ENCODE peak calls at places on chromosomes 11 and 22, in six cellular contexts. One of them, this sample, is unnamed.

GRCh38 chr22:39343259-39344045 is 6.3 kb upstream of the SYNGR1 start:
- DNase-seq in IMR-90: peak
- DNase-seq in heart left ventricle: peak
- DNase-seq in left ventricle myocardium inferior: peak
- DNase-seq in tibial artery: peak
- DNase-seq in cardiac muscle cell: peak
- DNase-seq in this sample: peak

GRCh38 chr22:37186228-37186996 is 1.6 kb downstream of the C1QTNF6 start:
- DNase-seq in cardiac muscle cell: peak
- DNase-seq in left ventricle myocardium inferior: peak
- DNase-seq in heart left ventricle: peak
- DNase-seq in IMR-90: peak
- DNase-seq in tibial artery: no peak
- DNase-seq in this sample: no peak

GRCh38 chr22:49922926-49923325 is 4.5 kb downstream of the CRELD2 start:
- DNase-seq in IMR-90: no peak
- DNase-seq in left ventricle myocardium inferior: no peak
- DNase-seq in tibial artery: no peak
- DNase-seq in heart left ventricle: no peak
- DNase-seq in cardiac muscle cell: no peak
- DNase-seq in this sample: no peak

GRCh38 chr11:111603633-111604130 is 1.4 kb downstream of the SIK2 start:
- DNase-seq in heart left ventricle: no peak
- DNase-seq in tibial artery: no peak
- DNase-seq in left ventricle myocardium inferior: no peak
- DNase-seq in IMR-90: no peak
- DNase-seq in cardiac muscle cell: no peak
- DNase-seq in this sample: no peak

GRCh38 chr11:14414470-14415461 is 55.8 kb upstream of the RRAS2 start:
- DNase-seq in heart left ventricle: no peak
- DNase-seq in IMR-90: peak
- DNase-seq in tibial artery: no peak
- DNase-seq in left ventricle myocardium inferior: no peak
- DNase-seq in cardiac muscle cell: no peak
- DNase-seq in this sample: no peak

GRCh38 chr11:122342089-122342749 is 226.2 kb upstream of the BLID start:
- DNase-seq in cardiac muscle cell: no peak
- DNase-seq in IMR-90: peak
- DNase-seq in left ventricle myocardium inferior: no peak
- DNase-seq in heart left ventricle: no peak
- DNase-seq in tibial artery: no peak
- DNase-seq in this sample: no peak

GRCh38 chr11:46541593-46542371 is 52.0 kb downstream of the AMBRA1 start:
- DNase-seq in IMR-90: no peak
- DNase-seq in cardiac muscle cell: no peak
- DNase-seq in left ventricle myocardium inferior: peak
- DNase-seq in tibial artery: no peak
- DNase-seq in heart left ventricle: peak
- DNase-seq in this sample: peak

GRCh38 chr11:66288138-66288865 is 641 bp downstream of the YIF1A start:
- DNase-seq in tibial artery: no peak
- DNase-seq in cardiac muscle cell: no peak
- DNase-seq in left ventricle myocardium inferior: peak
- DNase-seq in heart left ventricle: no peak
- DNase-seq in IMR-90: no peak
- DNase-seq in this sample: no peak

GRCh38 chr11:2991477-2992233 is 474 bp downstream of the NAP1L4 start:
- DNase-seq in heart left ventricle: peak
- DNase-seq in cardiac muscle cell: peak
- DNase-seq in left ventricle myocardium inferior: no peak
- DNase-seq in IMR-90: peak
- DNase-seq in tibial artery: no peak
- DNase-seq in this sample: no peak

GRCh38 chr11:8090756-8091155 is 9.7 kb downstream of the TUB start:
- DNase-seq in tibial artery: peak
- DNase-seq in left ventricle myocardium inferior: no peak
- DNase-seq in IMR-90: no peak
- DNase-seq in heart left ventricle: no peak
- DNase-seq in cardiac muscle cell: peak
- DNase-seq in this sample: no peak

GRCh38 chr11:7643323-7643722 is 30.0 kb downstream of the CYB5R2 start:
- DNase-seq in heart left ventricle: no peak
- DNase-seq in tibial artery: no peak
- DNase-seq in cardiac muscle cell: no peak
- DNase-seq in left ventricle myocardium inferior: no peak
- DNase-seq in IMR-90: no peak
- DNase-seq in this sample: no peak

GRCh38 chr11:128502736-128503135 is 84.6 kb downstream of the ETS1 start:
- DNase-seq in cardiac muscle cell: no peak
- DNase-seq in left ventricle myocardium inferior: no peak
- DNase-seq in IMR-90: peak
- DNase-seq in tibial artery: no peak
- DNase-seq in heart left ventricle: no peak
- DNase-seq in this sample: no peak

GRCh38 chr11:278001-278951 is at the start of gene NLRP6:
- DNase-seq in heart left ventricle: no peak
- DNase-seq in IMR-90: no peak
- DNase-seq in left ventricle myocardium inferior: no peak
- DNase-seq in cardiac muscle cell: no peak
- DNase-seq in tibial artery: no peak
- DNase-seq in this sample: peak

GRCh38 chr11:117488996-117489952 is 161.6 kb downstream of the CEP164 start:
- DNase-seq in heart left ventricle: peak
- DNase-seq in tibial artery: no peak
- DNase-seq in cardiac muscle cell: no peak
- DNase-seq in IMR-90: no peak
- DNase-seq in left ventricle myocardium inferior: no peak
- DNase-seq in this sample: no peak

GRCh38 chr22:49881856-49882255 is 28.2 kb downstream of the ZBED4 start:
- DNase-seq in heart left ventricle: no peak
- DNase-seq in cardiac muscle cell: no peak
- DNase-seq in IMR-90: no peak
- DNase-seq in left ventricle myocardium inferior: no peak
- DNase-seq in tibial artery: no peak
- DNase-seq in this sample: no peak

GRCh38 chr22:42983470-42983869 is 31.5 kb downstream of the PACSIN2 start:
- DNase-seq in tibial artery: no peak
- DNase-seq in cardiac muscle cell: no peak
- DNase-seq in IMR-90: no peak
- DNase-seq in heart left ventricle: no peak
- DNase-seq in left ventricle myocardium inferior: no peak
- DNase-seq in this sample: no peak

GRCh38 chr11:74896311-74896710 is 52.6 kb downstream of the XRRA1 start:
- DNase-seq in IMR-90: no peak
- DNase-seq in tibial artery: no peak
- DNase-seq in heart left ventricle: peak
- DNase-seq in cardiac muscle cell: no peak
- DNase-seq in left ventricle myocardium inferior: no peak
- DNase-seq in this sample: no peak

GRCh38 chr22:38740754-38741153 is 15.0 kb downstream of the SUN2 start:
- DNase-seq in heart left ventricle: peak
- DNase-seq in cardiac muscle cell: no peak
- DNase-seq in IMR-90: no peak
- DNase-seq in tibial artery: no peak
- DNase-seq in left ventricle myocardium inferior: no peak
- DNase-seq in this sample: no peak

GRCh38 chr11:87359401-87359800 is 321.7 kb downstream of the TMEM135 start:
- DNase-seq in tibial artery: no peak
- DNase-seq in left ventricle myocardium inferior: no peak
- DNase-seq in IMR-90: no peak
- DNase-seq in heart left ventricle: no peak
- DNase-seq in cardiac muscle cell: no peak
- DNase-seq in this sample: no peak

GRCh38 chr22:20494978-20495860 is at the start of gene KLHL22:
- DNase-seq in heart left ventricle: peak
- DNase-seq in IMR-90: peak
- DNase-seq in left ventricle myocardium inferior: no peak
- DNase-seq in tibial artery: peak
- DNase-seq in cardiac muscle cell: peak
- DNase-seq in this sample: peak

GRCh38 chr11:130763087-130763980 is 152.9 kb downstream of the SNX19 start:
- DNase-seq in tibial artery: no peak
- DNase-seq in left ventricle myocardium inferior: no peak
- DNase-seq in IMR-90: peak
- DNase-seq in cardiac muscle cell: no peak
- DNase-seq in heart left ventricle: no peak
- DNase-seq in this sample: no peak

GRCh38 chr22:37256075-37256726 is 12.1 kb upstream of the RAC2 start:
- DNase-seq in IMR-90: no peak
- DNase-seq in left ventricle myocardium inferior: no peak
- DNase-seq in tibial artery: no peak
- DNase-seq in heart left ventricle: no peak
- DNase-seq in cardiac muscle cell: no peak
- DNase-seq in this sample: no peak

GRCh38 chr22:40504285-40505249 is 132.0 kb downstream of the MRTFA start:
- DNase-seq in tibial artery: no peak
- DNase-seq in IMR-90: no peak
- DNase-seq in cardiac muscle cell: no peak
- DNase-seq in left ventricle myocardium inferior: no peak
- DNase-seq in heart left ventricle: no peak
- DNase-seq in this sample: no peak

GRCh38 chr11:84580338-84580737 is 1046.8 kb downstream of the DLG2 start:
- DNase-seq in IMR-90: no peak
- DNase-seq in left ventricle myocardium inferior: no peak
- DNase-seq in tibial artery: no peak
- DNase-seq in heart left ventricle: no peak
- DNase-seq in cardiac muscle cell: no peak
- DNase-seq in this sample: no peak

GRCh38 chr11:84583106-84583505 is 1044.0 kb downstream of the DLG2 start:
- DNase-seq in left ventricle myocardium inferior: no peak
- DNase-seq in IMR-90: no peak
- DNase-seq in heart left ventricle: no peak
- DNase-seq in cardiac muscle cell: no peak
- DNase-seq in tibial artery: no peak
- DNase-seq in this sample: no peak

GRCh38 chr11:84581083-84581482 is 1046.1 kb downstream of the DLG2 start:
- DNase-seq in heart left ventricle: no peak
- DNase-seq in IMR-90: no peak
- DNase-seq in left ventricle myocardium inferior: no peak
- DNase-seq in cardiac muscle cell: no peak
- DNase-seq in tibial artery: no peak
- DNase-seq in this sample: no peak
- H3K27ac ChIP-seq in heart left ventricle: no peak
- H3K27ac ChIP-seq in IMR-90: no peak
- H3K27ac ChIP-seq in left ventricle myocardium inferior: no peak
- H3K27ac ChIP-seq in cardiac muscle cell: no peak
- H3K27ac ChIP-seq in tibial artery: no peak
- H3K27ac ChIP-seq in this sample: no peak

DNA sequence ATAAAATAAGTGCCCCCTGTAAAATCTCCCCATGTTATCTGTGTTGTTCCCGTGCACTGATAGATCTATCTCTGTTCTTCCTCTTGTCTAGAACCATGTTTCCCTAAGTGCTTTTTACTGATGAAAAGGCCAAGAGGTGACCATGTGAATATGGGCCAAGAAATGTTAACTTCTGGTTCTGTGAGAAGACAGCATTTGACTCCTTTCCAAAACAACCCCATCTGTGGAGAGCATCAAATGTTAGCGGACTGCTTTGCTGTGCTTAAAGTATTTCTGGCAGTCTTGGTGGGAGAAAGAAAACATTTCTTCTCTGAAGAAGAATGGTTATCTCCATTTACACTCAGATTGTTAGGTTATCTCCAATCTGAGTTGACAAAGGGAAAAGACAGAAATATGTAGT is 58.6 kb upstream of the GUCY1A2 start:
- DNase-seq in cardiac muscle cell: no peak
- DNase-seq in IMR-90: no peak
- DNase-seq in left ventricle myocardium inferior: no peak
- DNase-seq in heart left ventricle: no peak
- DNase-seq in tibial artery: no peak
- DNase-seq in this sample: no peak
- H3K4me3 ChIP-seq in cardiac muscle cell: no peak
- H3K4me3 ChIP-seq in IMR-90: no peak
- H3K4me3 ChIP-seq in left ventricle myocardium inferior: no peak
- H3K4me3 ChIP-seq in heart left ventricle: no peak
- H3K4me3 ChIP-seq in tibial artery: no peak
- H3K4me3 ChIP-seq in this sample: no peak

GRCh38 chr11:94638278-94638901 is 71.2 kb downstream of the PIWIL4 start:
- DNase-seq in tibial artery: no peak
- DNase-seq in heart left ventricle: no peak
- DNase-seq in cardiac muscle cell: no peak
- DNase-seq in IMR-90: no peak
- DNase-seq in left ventricle myocardium inferior: no peak
- DNase-seq in this sample: no peak

GRCh38 chr11:94641167-94641761 is 74.1 kb downstream of the PIWIL4 start:
- DNase-seq in cardiac muscle cell: no peak
- DNase-seq in tibial artery: no peak
- DNase-seq in heart left ventricle: peak
- DNase-seq in IMR-90: no peak
- DNase-seq in left ventricle myocardium inferior: peak
- DNase-seq in this sample: peak

GRCh38 chr11:94636388-94636787 is 69.2 kb downstream of the PIWIL4 start:
- DNase-seq in heart left ventricle: no peak
- DNase-seq in tibial artery: no peak
- DNase-seq in cardiac muscle cell: no peak
- DNase-seq in left ventricle myocardium inferior: no peak
- DNase-seq in IMR-90: no peak
- DNase-seq in this sample: no peak

GRCh38 chr11:94639901-94640721 is 72.9 kb downstream of the PIWIL4 start:
- DNase-seq in cardiac muscle cell: no peak
- DNase-seq in tibial artery: no peak
- DNase-seq in IMR-90: no peak
- DNase-seq in heart left ventricle: peak
- DNase-seq in left ventricle myocardium inferior: peak
- DNase-seq in this sample: peak

GRCh38 chr11:94638902-94639373 is 71.8 kb downstream of the PIWIL4 start:
- DNase-seq in tibial artery: no peak
- DNase-seq in left ventricle myocardium inferior: no peak
- DNase-seq in IMR-90: peak
- DNase-seq in cardiac muscle cell: no peak
- DNase-seq in heart left ventricle: no peak
- DNase-seq in this sample: no peak
- H3K27ac ChIP-seq in tibial artery: peak
- H3K27ac ChIP-seq in left ventricle myocardium inferior: peak
- H3K27ac ChIP-seq in IMR-90: peak
- H3K27ac ChIP-seq in cardiac muscle cell: no peak
- H3K27ac ChIP-seq in heart left ventricle: no peak
- H3K27ac ChIP-seq in this sample: peak

GRCh38 chr11:68469122-68469521 is 8.6 kb downstream of the PPP6R3 start:
- DNase-seq in cardiac muscle cell: no peak
- DNase-seq in IMR-90: peak
- DNase-seq in tibial artery: no peak
- DNase-seq in heart left ventricle: no peak
- DNase-seq in left ventricle myocardium inferior: no peak
- DNase-seq in this sample: no peak

GRCh38 chr11:68470304-68470811 is 9.8 kb downstream of the PPP6R3 start:
- DNase-seq in cardiac muscle cell: no peak
- DNase-seq in left ventricle myocardium inferior: no peak
- DNase-seq in heart left ventricle: peak
- DNase-seq in tibial artery: no peak
- DNase-seq in IMR-90: no peak
- DNase-seq in this sample: no peak

GRCh38 chr11:68469642-68470041 is 9.1 kb downstream of the PPP6R3 start:
- DNase-seq in left ventricle myocardium inferior: no peak
- DNase-seq in heart left ventricle: no peak
- DNase-seq in cardiac muscle cell: no peak
- DNase-seq in IMR-90: no peak
- DNase-seq in tibial artery: no peak
- DNase-seq in this sample: no peak

GRCh38 chr11:68472778-68473177 is 12.2 kb downstream of the PPP6R3 start:
- DNase-seq in cardiac muscle cell: no peak
- DNase-seq in IMR-90: no peak
- DNase-seq in tibial artery: no peak
- DNase-seq in heart left ventricle: no peak
- DNase-seq in left ventricle myocardium inferior: no peak
- DNase-seq in this sample: no peak

GRCh38 chr11:68471360-68472340 is 11.1 kb downstream of the PPP6R3 start:
- DNase-seq in heart left ventricle: no peak
- DNase-seq in tibial artery: no peak
- DNase-seq in cardiac muscle cell: no peak
- DNase-seq in IMR-90: peak
- DNase-seq in left ventricle myocardium inferior: no peak
- DNase-seq in this sample: no peak
- H3K4me3 ChIP-seq in heart left ventricle: no peak
- H3K4me3 ChIP-seq in tibial artery: no peak
- H3K4me3 ChIP-seq in cardiac muscle cell: no peak
- H3K4me3 ChIP-seq in IMR-90: no peak
- H3K4me3 ChIP-seq in left ventricle myocardium inferior: no peak
- H3K4me3 ChIP-seq in this sample: no peak

This sample was measured in heart right ventricle.